ENCODE peak calls at places on chromosomes 2 and 18, in four cellular contexts. O is cardiac fibroblast, X is HS-5, M is Daoy. S is an unnamed sample.

GRCh38 chr2:1550658-1551316 is 137.5 kb downstream of the TPO start:
- DNase-seq in O (peak), X (no peak), M (peak), S (no peak)

GRCh38 chr2:231606941-231607340 is 14.3 kb downstream of the TEX44 start:
- DNase-seq in O (no peak), X (no peak), M (no peak), S (no peak)

GRCh38 chr18:74963820-74964446 is 245.0 kb downstream of the PTGR3 start:
- DNase-seq in O (peak), X (no peak), M (peak), S (peak)

GRCh38 chr2:136238214-136238551 is 120.2 kb upstream of the CXCR4 start:
- DNase-seq in O (peak), X (peak), M (no peak), S (no peak)

GRCh38 chr2:123659120-123659519 is 366.0 kb upstream of the CNTNAP5 start:
- DNase-seq in O (no peak), X (no peak), M (no peak), S (no peak)

GRCh38 chr18:79944126-79944731 is 7.2 kb downstream of the SLC66A2 start:
- DNase-seq in O (peak), X (no peak), M (no peak), S (no peak)

GRCh38 chr2:106111882-106112571 is 82.1 kb downstream of the UXS1 start:
- DNase-seq in O (no peak), X (no peak), M (no peak), S (no peak)

GRCh38 chr2:152432206-152432653 is 97.3 kb downstream of the FMNL2 start:
- DNase-seq in O (peak), X (peak), M (peak), S (peak)

GRCh38 chr2:44553456-44553855 is 191.7 kb downstream of the CAMKMT start:
- DNase-seq in O (peak), X (peak), M (peak), S (peak)

GRCh38 chr2:121746071-121746578 is 9.3 kb upstream of the TSN start:
- DNase-seq in O (no peak), X (no peak), M (peak), S (no peak)

GRCh38 chr2:138502253-138503086 is 900 bp downstream of the SPOPL start:
- DNase-seq in O (peak), X (no peak), M (peak), S (no peak)

GRCh38 chr2:24169031-24169430 is 5.8 kb upstream of the FAM228A start:
- DNase-seq in O (no peak), X (no peak), M (no peak), S (no peak)

GRCh38 chr2:25988134-25988533 is 5.8 kb upstream of the KIF3C start:
- DNase-seq in O (no peak), X (no peak), M (no peak), S (no peak)

GRCh38 chr2:104756119-104756518 is 97.8 kb upstream of the POU3F3 start:
- DNase-seq in O (no peak), X (no peak), M (no peak), S (no peak)

GRCh38 chr2:72923833-72924352 is 6.6 kb downstream of the EMX1 start:
- DNase-seq in O (no peak), X (no peak), M (no peak), S (no peak)

GRCh38 chr2:240928476-240929363 is 22.6 kb downstream of the CROCC2 start:
- DNase-seq in O (no peak), X (no peak), M (no peak), S (no peak)

GRCh38 chr18:49811151-49811938 is 2.0 kb downstream of the ACAA2 start:
- DNase-seq in O (no peak), X (no peak), M (no peak), S (no peak)

GRCh38 chr2:19362652-19363473 is 4.4 kb upstream of the OSR1 start:
- DNase-seq in O (peak), X (peak), M (peak), S (peak)

GRCh38 chr2:59378104-59378503 is 1137.0 kb upstream of the FANCL start:
- DNase-seq in O (no peak), X (no peak), M (no peak), S (no peak)

GRCh38 chr2:85814802-85815550 is 61.2 kb downstream of the ATOH8 start:
- DNase-seq in O (no peak), X (no peak), M (no peak), S (no peak)

GRCh38 chr18:70296289-70296688 is 7.4 kb downstream of the SOCS6 start:
- DNase-seq in O (no peak), X (no peak), M (no peak), S (no peak)

GRCh38 chr2:58601017-58601416 is 359.9 kb upstream of the FANCL start:
- DNase-seq in O (peak), X (no peak), M (peak), S (no peak)

GRCh38 chr2:113920996-113921395 is 31.1 kb downstream of the ACTR3 start:
- DNase-seq in O (peak), X (no peak), M (no peak), S (no peak)

GRCh38 chr2:143778981-143779380 is 649.8 kb downstream of the ARHGAP15 start:
- DNase-seq in O (peak), X (peak), M (peak), S (no peak)

GRCh38 chr2:200509227-200509607 is 651 bp downstream of the KCTD18 start:
- DNase-seq in O (peak), X (no peak), M (no peak), S (no peak)

GRCh38 chr2:62972601-62973000 is 78.0 kb upstream of the OTX1 start:
- DNase-seq in O (no peak), X (no peak), M (no peak), S (no peak)

GRCh38 chr2:216139884-216140283 is 30.7 kb downstream of the XRCC5 start:
- DNase-seq in O (peak), X (no peak), M (peak), S (no peak)

GRCh38 chr18:40985441-40985840 is 969.6 kb upstream of the PIK3C3 start:
- DNase-seq in O (no peak), X (no peak), M (no peak), S (no peak)

GRCh38 chr2:97726311-97727064 is 13.1 kb downstream of the ZAP70 start:
- DNase-seq in O (peak), X (no peak), M (no peak), S (no peak)

GRCh38 chr18:62850619-62851306 is 135.4 kb downstream of the PHLPP1 start:
- DNase-seq in O (no peak), X (no peak), M (no peak), S (no peak)

S was measured in HFF-Myc.